ENCODE peak calls at places on chromosome 14, in eight cellular contexts. One of them, this sample, is unnamed.

GRCh38 chr14:91357731-91358319 is 59.8 kb downstream of the CCDC88C start:
- DNase-seq in LoVo: no peak
- DNase-seq in HepG2: no peak
- DNase-seq in Calu3: no peak
- DNase-seq in NCI-H1092 treated with DMSO at 0.1 percent for 48 hours: no peak
- DNase-seq in fibroblast of gingiva: no peak
- DNase-seq in stimulated activated CD4-positive, alpha-beta T cell treated with anti-CD3 and anti-CD28 coated beads, Interleukin-15, amount 100 ng/mL, for 1 hour: no peak
- DNase-seq in cardiac fibroblast: no peak
- DNase-seq in this sample: no peak

GRCh38 chr14:95516554-95517209 is at the start of gene SYNE3:
- DNase-seq in fibroblast of gingiva: peak
- DNase-seq in NCI-H1092 treated with DMSO at 0.1 percent for 48 hours: no peak
- DNase-seq in LoVo: peak
- DNase-seq in cardiac fibroblast: no peak
- DNase-seq in Calu3: peak
- DNase-seq in stimulated activated CD4-positive, alpha-beta T cell treated with anti-CD3 and anti-CD28 coated beads, Interleukin-15, amount 100 ng/mL, for 1 hour: no peak
- DNase-seq in HepG2: no peak
- DNase-seq in this sample: no peak

GRCh38 chr14:83583201-83583600 is 1946.7 kb upstream of the FLRT2 start:
- DNase-seq in stimulated activated CD4-positive, alpha-beta T cell treated with anti-CD3 and anti-CD28 coated beads, Interleukin-15, amount 100 ng/mL, for 1 hour: no peak
- DNase-seq in HepG2: no peak
- DNase-seq in fibroblast of gingiva: no peak
- DNase-seq in cardiac fibroblast: no peak
- DNase-seq in Calu3: no peak
- DNase-seq in LoVo: no peak
- DNase-seq in NCI-H1092 treated with DMSO at 0.1 percent for 48 hours: no peak
- DNase-seq in this sample: no peak

GRCh38 chr14:74038015-74038859 is 19.1 kb downstream of the BBOF1 start:
- DNase-seq in stimulated activated CD4-positive, alpha-beta T cell treated with anti-CD3 and anti-CD28 coated beads, Interleukin-15, amount 100 ng/mL, for 1 hour: no peak
- DNase-seq in fibroblast of gingiva: peak
- DNase-seq in NCI-H1092 treated with DMSO at 0.1 percent for 48 hours: peak
- DNase-seq in cardiac fibroblast: peak
- DNase-seq in LoVo: peak
- DNase-seq in Calu3: peak
- DNase-seq in HepG2: peak
- DNase-seq in this sample: no peak

GRCh38 chr14:71729581-71729980 is 202.6 kb upstream of the RGS6 start:
- DNase-seq in cardiac fibroblast: no peak
- DNase-seq in stimulated activated CD4-positive, alpha-beta T cell treated with anti-CD3 and anti-CD28 coated beads, Interleukin-15, amount 100 ng/mL, for 1 hour: no peak
- DNase-seq in LoVo: no peak
- DNase-seq in fibroblast of gingiva: no peak
- DNase-seq in HepG2: no peak
- DNase-seq in Calu3: no peak
- DNase-seq in NCI-H1092 treated with DMSO at 0.1 percent for 48 hours: no peak
- DNase-seq in this sample: no peak

GRCh38 chr14:98270201-98270600 is 1001.8 kb downstream of the BCL11B start:
- DNase-seq in cardiac fibroblast: no peak
- DNase-seq in HepG2: no peak
- DNase-seq in LoVo: no peak
- DNase-seq in Calu3: no peak
- DNase-seq in NCI-H1092 treated with DMSO at 0.1 percent for 48 hours: no peak
- DNase-seq in fibroblast of gingiva: no peak
- DNase-seq in stimulated activated CD4-positive, alpha-beta T cell treated with anti-CD3 and anti-CD28 coated beads, Interleukin-15, amount 100 ng/mL, for 1 hour: no peak
- DNase-seq in this sample: no peak

GRCh38 chr14:75837151-75837787 is 144.5 kb downstream of the TGFB3 start:
- DNase-seq in cardiac fibroblast: peak
- DNase-seq in Calu3: no peak
- DNase-seq in fibroblast of gingiva: no peak
- DNase-seq in LoVo: no peak
- DNase-seq in HepG2: no peak
- DNase-seq in NCI-H1092 treated with DMSO at 0.1 percent for 48 hours: no peak
- DNase-seq in stimulated activated CD4-positive, alpha-beta T cell treated with anti-CD3 and anti-CD28 coated beads, Interleukin-15, amount 100 ng/mL, for 1 hour: no peak
- DNase-seq in this sample: no peak

GRCh38 chr14:67734675-67735074 is 33.0 kb downstream of the RDH12 start:
- DNase-seq in HepG2: no peak
- DNase-seq in cardiac fibroblast: peak
- DNase-seq in fibroblast of gingiva: no peak
- DNase-seq in stimulated activated CD4-positive, alpha-beta T cell treated with anti-CD3 and anti-CD28 coated beads, Interleukin-15, amount 100 ng/mL, for 1 hour: no peak
- DNase-seq in NCI-H1092 treated with DMSO at 0.1 percent for 48 hours: no peak
- DNase-seq in Calu3: no peak
- DNase-seq in LoVo: no peak
- DNase-seq in this sample: no peak

GRCh38 chr14:35252485-35252884 is 39.7 kb upstream of the PSMA6 start:
- DNase-seq in HepG2: no peak
- DNase-seq in NCI-H1092 treated with DMSO at 0.1 percent for 48 hours: no peak
- DNase-seq in fibroblast of gingiva: no peak
- DNase-seq in stimulated activated CD4-positive, alpha-beta T cell treated with anti-CD3 and anti-CD28 coated beads, Interleukin-15, amount 100 ng/mL, for 1 hour: no peak
- DNase-seq in cardiac fibroblast: no peak
- DNase-seq in LoVo: no peak
- DNase-seq in Calu3: no peak
- DNase-seq in this sample: no peak

GRCh38 chr14:51035611-51036192 is 59.2 kb downstream of the TRIM9 start:
- DNase-seq in HepG2: peak
- DNase-seq in stimulated activated CD4-positive, alpha-beta T cell treated with anti-CD3 and anti-CD28 coated beads, Interleukin-15, amount 100 ng/mL, for 1 hour: no peak
- DNase-seq in LoVo: no peak
- DNase-seq in NCI-H1092 treated with DMSO at 0.1 percent for 48 hours: no peak
- DNase-seq in fibroblast of gingiva: peak
- DNase-seq in Calu3: no peak
- DNase-seq in cardiac fibroblast: no peak
- DNase-seq in this sample: no peak

GRCh38 chr14:100449225-100449987 is 126.3 kb downstream of the SLC25A47 start:
- DNase-seq in stimulated activated CD4-positive, alpha-beta T cell treated with anti-CD3 and anti-CD28 coated beads, Interleukin-15, amount 100 ng/mL, for 1 hour: no peak
- DNase-seq in NCI-H1092 treated with DMSO at 0.1 percent for 48 hours: no peak
- DNase-seq in cardiac fibroblast: no peak
- DNase-seq in Calu3: no peak
- DNase-seq in HepG2: no peak
- DNase-seq in LoVo: no peak
- DNase-seq in fibroblast of gingiva: no peak
- DNase-seq in this sample: no peak

GRCh38 chr14:89813485-89814080 is 140.9 kb downstream of the EFCAB11 start:
- DNase-seq in LoVo: no peak
- DNase-seq in fibroblast of gingiva: no peak
- DNase-seq in stimulated activated CD4-positive, alpha-beta T cell treated with anti-CD3 and anti-CD28 coated beads, Interleukin-15, amount 100 ng/mL, for 1 hour: no peak
- DNase-seq in NCI-H1092 treated with DMSO at 0.1 percent for 48 hours: no peak
- DNase-seq in cardiac fibroblast: peak
- DNase-seq in HepG2: no peak
- DNase-seq in Calu3: no peak
- DNase-seq in this sample: no peak

GRCh38 chr14:59229653-59230406 is 41.4 kb downstream of the DAAM1 start:
- DNase-seq in Calu3: no peak
- DNase-seq in NCI-H1092 treated with DMSO at 0.1 percent for 48 hours: no peak
- DNase-seq in fibroblast of gingiva: no peak
- DNase-seq in cardiac fibroblast: no peak
- DNase-seq in LoVo: no peak
- DNase-seq in stimulated activated CD4-positive, alpha-beta T cell treated with anti-CD3 and anti-CD28 coated beads, Interleukin-15, amount 100 ng/mL, for 1 hour: no peak
- DNase-seq in HepG2: no peak
- DNase-seq in this sample: no peak

GRCh38 chr14:81681466-81681865 is 147.8 kb upstream of the SEL1L start:
- DNase-seq in Calu3: no peak
- DNase-seq in LoVo: no peak
- DNase-seq in NCI-H1092 treated with DMSO at 0.1 percent for 48 hours: no peak
- DNase-seq in cardiac fibroblast: no peak
- DNase-seq in stimulated activated CD4-positive, alpha-beta T cell treated with anti-CD3 and anti-CD28 coated beads, Interleukin-15, amount 100 ng/mL, for 1 hour: no peak
- DNase-seq in HepG2: no peak
- DNase-seq in fibroblast of gingiva: no peak
- DNase-seq in this sample: no peak

GRCh38 chr14:50232276-50232642 is 881 bp upstream of the SOS2 start:
- DNase-seq in stimulated activated CD4-positive, alpha-beta T cell treated with anti-CD3 and anti-CD28 coated beads, Interleukin-15, amount 100 ng/mL, for 1 hour: no peak
- DNase-seq in LoVo: no peak
- DNase-seq in cardiac fibroblast: no peak
- DNase-seq in HepG2: no peak
- DNase-seq in Calu3: no peak
- DNase-seq in NCI-H1092 treated with DMSO at 0.1 percent for 48 hours: no peak
- DNase-seq in fibroblast of gingiva: no peak
- DNase-seq in this sample: no peak

GRCh38 chr14:77003960-77004710 is 24.4 kb downstream of the IRF2BPL start:
- DNase-seq in fibroblast of gingiva: no peak
- DNase-seq in Calu3: peak
- DNase-seq in LoVo: no peak
- DNase-seq in NCI-H1092 treated with DMSO at 0.1 percent for 48 hours: no peak
- DNase-seq in cardiac fibroblast: peak
- DNase-seq in stimulated activated CD4-positive, alpha-beta T cell treated with anti-CD3 and anti-CD28 coated beads, Interleukin-15, amount 100 ng/mL, for 1 hour: no peak
- DNase-seq in HepG2: no peak
- DNase-seq in this sample: no peak

GRCh38 chr14:101370593-101371569 is 190.4 kb upstream of the DIO3 start:
- DNase-seq in fibroblast of gingiva: no peak
- DNase-seq in stimulated activated CD4-positive, alpha-beta T cell treated with anti-CD3 and anti-CD28 coated beads, Interleukin-15, amount 100 ng/mL, for 1 hour: no peak
- DNase-seq in Calu3: no peak
- DNase-seq in HepG2: no peak
- DNase-seq in cardiac fibroblast: no peak
- DNase-seq in LoVo: no peak
- DNase-seq in NCI-H1092 treated with DMSO at 0.1 percent for 48 hours: no peak
- DNase-seq in this sample: no peak

GRCh38 chr14:46048127-46048526 is 603.5 kb downstream of the RPL10L start:
- DNase-seq in stimulated activated CD4-positive, alpha-beta T cell treated with anti-CD3 and anti-CD28 coated beads, Interleukin-15, amount 100 ng/mL, for 1 hour: no peak
- DNase-seq in Calu3: peak
- DNase-seq in cardiac fibroblast: peak
- DNase-seq in HepG2: peak
- DNase-seq in NCI-H1092 treated with DMSO at 0.1 percent for 48 hours: peak
- DNase-seq in fibroblast of gingiva: no peak
- DNase-seq in LoVo: peak
- DNase-seq in this sample: no peak

GRCh38 chr14:71320734-71321555 is 413.7 kb downstream of the PCNX1 start:
- DNase-seq in fibroblast of gingiva: peak
- DNase-seq in cardiac fibroblast: peak
- DNase-seq in stimulated activated CD4-positive, alpha-beta T cell treated with anti-CD3 and anti-CD28 coated beads, Interleukin-15, amount 100 ng/mL, for 1 hour: peak
- DNase-seq in NCI-H1092 treated with DMSO at 0.1 percent for 48 hours: peak
- DNase-seq in LoVo: peak
- DNase-seq in HepG2: no peak
- DNase-seq in Calu3: peak
- DNase-seq in this sample: peak

GRCh38 chr14:101620039-101620788 is 58.9 kb downstream of the DIO3 start:
- DNase-seq in Calu3: no peak
- DNase-seq in cardiac fibroblast: no peak
- DNase-seq in stimulated activated CD4-positive, alpha-beta T cell treated with anti-CD3 and anti-CD28 coated beads, Interleukin-15, amount 100 ng/mL, for 1 hour: no peak
- DNase-seq in HepG2: no peak
- DNase-seq in fibroblast of gingiva: no peak
- DNase-seq in LoVo: no peak
- DNase-seq in NCI-H1092 treated with DMSO at 0.1 percent for 48 hours: no peak
- DNase-seq in this sample: no peak

GRCh38 chr14:94953541-94954260 is 183.8 kb upstream of the GSC start:
- DNase-seq in Calu3: no peak
- DNase-seq in HepG2: no peak
- DNase-seq in LoVo: no peak
- DNase-seq in stimulated activated CD4-positive, alpha-beta T cell treated with anti-CD3 and anti-CD28 coated beads, Interleukin-15, amount 100 ng/mL, for 1 hour: no peak
- DNase-seq in cardiac fibroblast: no peak
- DNase-seq in NCI-H1092 treated with DMSO at 0.1 percent for 48 hours: no peak
- DNase-seq in fibroblast of gingiva: no peak
- DNase-seq in this sample: no peak

GRCh38 chr14:101632520-101632919 is 71.2 kb downstream of the DIO3 start:
- DNase-seq in stimulated activated CD4-positive, alpha-beta T cell treated with anti-CD3 and anti-CD28 coated beads, Interleukin-15, amount 100 ng/mL, for 1 hour: no peak
- DNase-seq in cardiac fibroblast: no peak
- DNase-seq in HepG2: no peak
- DNase-seq in NCI-H1092 treated with DMSO at 0.1 percent for 48 hours: no peak
- DNase-seq in Calu3: no peak
- DNase-seq in fibroblast of gingiva: no peak
- DNase-seq in LoVo: no peak
- DNase-seq in this sample: no peak

GRCh38 chr14:68770051-68770450 is 22.8 kb downstream of the ZFP36L1 start:
- DNase-seq in LoVo: no peak
- DNase-seq in fibroblast of gingiva: no peak
- DNase-seq in Calu3: no peak
- DNase-seq in HepG2: no peak
- DNase-seq in stimulated activated CD4-positive, alpha-beta T cell treated with anti-CD3 and anti-CD28 coated beads, Interleukin-15, amount 100 ng/mL, for 1 hour: no peak
- DNase-seq in cardiac fibroblast: no peak
- DNase-seq in NCI-H1092 treated with DMSO at 0.1 percent for 48 hours: no peak
- DNase-seq in this sample: no peak

GRCh38 chr14:41285193-41285748 is 321.4 kb upstream of the LRFN5 start:
- DNase-seq in HepG2: peak
- DNase-seq in LoVo: peak
- DNase-seq in Calu3: no peak
- DNase-seq in cardiac fibroblast: peak
- DNase-seq in stimulated activated CD4-positive, alpha-beta T cell treated with anti-CD3 and anti-CD28 coated beads, Interleukin-15, amount 100 ng/mL, for 1 hour: no peak
- DNase-seq in NCI-H1092 treated with DMSO at 0.1 percent for 48 hours: peak
- DNase-seq in fibroblast of gingiva: no peak
- DNase-seq in this sample: no peak

GRCh38 chr14:97185186-97185585 is 388.0 kb downstream of the VRK1 start:
- DNase-seq in LoVo: no peak
- DNase-seq in stimulated activated CD4-positive, alpha-beta T cell treated with anti-CD3 and anti-CD28 coated beads, Interleukin-15, amount 100 ng/mL, for 1 hour: no peak
- DNase-seq in fibroblast of gingiva: no peak
- DNase-seq in NCI-H1092 treated with DMSO at 0.1 percent for 48 hours: peak
- DNase-seq in Calu3: no peak
- DNase-seq in HepG2: no peak
- DNase-seq in cardiac fibroblast: no peak
- DNase-seq in this sample: no peak

GRCh38 chr14:56944397-56944796 is 134.1 kb upstream of the OTX2 start:
- DNase-seq in LoVo: no peak
- DNase-seq in fibroblast of gingiva: no peak
- DNase-seq in cardiac fibroblast: no peak
- DNase-seq in Calu3: no peak
- DNase-seq in NCI-H1092 treated with DMSO at 0.1 percent for 48 hours: no peak
- DNase-seq in stimulated activated CD4-positive, alpha-beta T cell treated with anti-CD3 and anti-CD28 coated beads, Interleukin-15, amount 100 ng/mL, for 1 hour: no peak
- DNase-seq in HepG2: no peak
- DNase-seq in this sample: no peak

GRCh38 chr14:104509673-104510072 is 69.9 kb upstream of the C14orf180 start:
- DNase-seq in fibroblast of gingiva: no peak
- DNase-seq in NCI-H1092 treated with DMSO at 0.1 percent for 48 hours: peak
- DNase-seq in HepG2: no peak
- DNase-seq in LoVo: no peak
- DNase-seq in cardiac fibroblast: no peak
- DNase-seq in Calu3: no peak
- DNase-seq in stimulated activated CD4-positive, alpha-beta T cell treated with anti-CD3 and anti-CD28 coated beads, Interleukin-15, amount 100 ng/mL, for 1 hour: no peak
- DNase-seq in this sample: no peak

GRCh38 chr14:105470812-105471771 is 3.5 kb upstream of the CRIP2 start:
- DNase-seq in HepG2: no peak
- DNase-seq in fibroblast of gingiva: no peak
- DNase-seq in stimulated activated CD4-positive, alpha-beta T cell treated with anti-CD3 and anti-CD28 coated beads, Interleukin-15, amount 100 ng/mL, for 1 hour: no peak
- DNase-seq in NCI-H1092 treated with DMSO at 0.1 percent for 48 hours: peak
- DNase-seq in cardiac fibroblast: no peak
- DNase-seq in Calu3: no peak
- DNase-seq in LoVo: no peak
- DNase-seq in this sample: no peak

GRCh38 chr14:24692382-24693352 is 58.7 kb upstream of the GZMB start:
- DNase-seq in NCI-H1092 treated with DMSO at 0.1 percent for 48 hours: no peak
- DNase-seq in stimulated activated CD4-positive, alpha-beta T cell treated with anti-CD3 and anti-CD28 coated beads, Interleukin-15, amount 100 ng/mL, for 1 hour: no peak
- DNase-seq in LoVo: no peak
- DNase-seq in fibroblast of gingiva: no peak
- DNase-seq in Calu3: no peak
- DNase-seq in cardiac fibroblast: no peak
- DNase-seq in HepG2: no peak
- DNase-seq in this sample: peak

GRCh38 chr14:51157012-51157411 is 62.1 kb upstream of the TRIM9 start:
- DNase-seq in Calu3: no peak
- DNase-seq in LoVo: peak
- DNase-seq in fibroblast of gingiva: peak
- DNase-seq in HepG2: peak
- DNase-seq in stimulated activated CD4-positive, alpha-beta T cell treated with anti-CD3 and anti-CD28 coated beads, Interleukin-15, amount 100 ng/mL, for 1 hour: no peak
- DNase-seq in NCI-H1092 treated with DMSO at 0.1 percent for 48 hours: peak
- DNase-seq in cardiac fibroblast: peak
- DNase-seq in this sample: no peak

GRCh38 chr14:87231336-87232026 is 761.5 kb downstream of the GALC start:
- DNase-seq in LoVo: no peak
- DNase-seq in Calu3: no peak
- DNase-seq in HepG2: no peak
- DNase-seq in stimulated activated CD4-positive, alpha-beta T cell treated with anti-CD3 and anti-CD28 coated beads, Interleukin-15, amount 100 ng/mL, for 1 hour: no peak
- DNase-seq in NCI-H1092 treated with DMSO at 0.1 percent for 48 hours: no peak
- DNase-seq in cardiac fibroblast: no peak
- DNase-seq in fibroblast of gingiva: no peak
- DNase-seq in this sample: no peak

GRCh38 chr14:64581363-64581762 is 31.6 kb downstream of the PPP1R36 start:
- DNase-seq in Calu3: no peak
- DNase-seq in HepG2: no peak
- DNase-seq in cardiac fibroblast: no peak
- DNase-seq in LoVo: no peak
- DNase-seq in stimulated activated CD4-positive, alpha-beta T cell treated with anti-CD3 and anti-CD28 coated beads, Interleukin-15, amount 100 ng/mL, for 1 hour: no peak
- DNase-seq in NCI-H1092 treated with DMSO at 0.1 percent for 48 hours: no peak
- DNase-seq in fibroblast of gingiva: no peak
- DNase-seq in this sample: no peak

GRCh38 chr14:93212432-93212831 is 5.4 kb downstream of the UBR7 start:
- DNase-seq in Calu3: no peak
- DNase-seq in HepG2: no peak
- DNase-seq in NCI-H1092 treated with DMSO at 0.1 percent for 48 hours: no peak
- DNase-seq in cardiac fibroblast: no peak
- DNase-seq in LoVo: no peak
- DNase-seq in stimulated activated CD4-positive, alpha-beta T cell treated with anti-CD3 and anti-CD28 coated beads, Interleukin-15, amount 100 ng/mL, for 1 hour: no peak
- DNase-seq in fibroblast of gingiva: no peak
- DNase-seq in this sample: no peak

This sample was measured in stimulated activated CD8-positive, alpha-beta memory T cell treated with anti-CD3 and anti-CD28 coated beads, Interleukin-12 subunit alpha, Interleukin-12 subunit beta, amount 100 ng/mL, for 1 hour.